ENCODE peak calls at places on chromosome 22, in eight cellular contexts. K, Z, J, E, P, Q, L and N are unnamed samples.

GRCh38 chr22:38352436-38352835 is 35.2 kb upstream of the CSNK1E start:
- DNase-seq in P (no peak), Z (no peak), Q (no peak), J (no peak), E (peak), K (no peak), L (no peak), N (no peak)

GRCh38 chr22:17785185-17786184 is 11.2 kb upstream of the BID start:
- DNase-seq in P (peak), E (peak), Q (peak), J (no peak), Z (peak), K (peak), L (peak), N (peak)

GRCh38 chr22:45014658-45015057 is 4.9 kb upstream of the PHF21B start:
- DNase-seq in Z (no peak), K (no peak), P (no peak), E (no peak), J (no peak), L (no peak), Q (no peak), N (no peak)

GRCh38 chr22:19750666-19751490 is 9.7 kb upstream of the TBX1 start:
- DNase-seq in K (no peak), Z (no peak), J (no peak), Q (peak), E (no peak), L (no peak), P (no peak), N (no peak)

GRCh38 chr22:18118345-18118915 is 7.8 kb downstream of the TUBA8 start:
- DNase-seq in P (no peak), Q (no peak), J (no peak), Z (no peak), K (no peak), E (no peak), L (no peak), N (no peak)

GRCh38 chr22:34992672-34993071 is 73.3 kb upstream of the ISX start:
- DNase-seq in Z (no peak), Q (no peak), L (no peak), K (no peak), E (no peak), P (no peak), J (no peak), N (no peak)

GRCh38 chr22:49460662-49461371 is 366.9 kb downstream of the BRD1 start:
- DNase-seq in P (no peak), Q (no peak), Z (no peak), K (no peak), E (no peak), J (no peak), L (no peak), N (no peak)

GRCh38 chr22:42908082-42908746 is 51.1 kb upstream of the ARFGAP3 start:
- DNase-seq in K (no peak), Z (no peak), P (no peak), L (no peak), Q (no peak), J (no peak), E (no peak), N (no peak)

GRCh38 chr22:37079668-37080171 is 28.2 kb downstream of the KCTD17 start:
- DNase-seq in E (no peak), L (peak), P (peak), Z (no peak), Q (peak), K (peak), J (no peak), N (no peak)

GRCh38 chr22:44031111-44031963 is 7.2 kb downstream of the PARVB start:
- DNase-seq in Q (no peak), J (no peak), P (no peak), Z (no peak), L (peak), E (no peak), K (peak), N (no peak)

GRCh38 chr22:32737811-32738210 is 63.7 kb upstream of the TIMP3 start:
- DNase-seq in Q (peak), Z (no peak), E (no peak), J (no peak), P (peak), K (no peak), L (no peak), N (no peak)

GRCh38 chr22:28903719-28904118 is 20.3 kb downstream of the ZNRF3 start:
- DNase-seq in Z (no peak), L (no peak), P (no peak), K (no peak), E (no peak), J (no peak), Q (no peak), N (no peak)

GRCh38 chr22:35638408-35638807 is 9.8 kb upstream of the APOL6 start:
- DNase-seq in L (no peak), P (no peak), Q (peak), K (peak), E (peak), Z (no peak), J (no peak), N (no peak)

GRCh38 chr22:19943665-19944026 is 2.0 kb upstream of the TXNRD2 start:
- DNase-seq in Q (peak), J (peak), K (peak), P (peak), L (no peak), Z (no peak), E (no peak), N (no peak)

GRCh38 chr22:38452373-38453064 is 2.5 kb downstream of the KCNJ4 start:
- DNase-seq in Z (no peak), K (peak), J (no peak), E (peak), P (no peak), L (no peak), Q (peak), N (no peak)

GRCh38 chr22:20080776-20081654 is 974 bp downstream of the DGCR8 start:
- DNase-seq in P (peak), L (peak), Z (peak), E (no peak), J (no peak), Q (peak), K (peak), N (peak)

GRCh38 chr22:21587803-21588611 is 20.5 kb downstream of the UBE2L3 start:
- DNase-seq in K (peak), Z (no peak), L (no peak), E (peak), J (peak), Q (peak), P (no peak), N (peak)

GRCh38 chr22:23236026-23236425 is 55.7 kb downstream of the BCR start:
- DNase-seq in L (no peak), Z (no peak), P (peak), E (no peak), K (no peak), J (no peak), Q (no peak), N (no peak)

GRCh38 chr22:23754980-23755636 is 883 bp upstream of the VPREB3 start:
- DNase-seq in Q (no peak), J (peak), E (no peak), L (peak), P (no peak), K (peak), Z (no peak), N (no peak)

GRCh38 chr22:45102896-45103420 is 60.8 kb upstream of the NUP50 start:
- DNase-seq in E (no peak), Q (no peak), L (no peak), P (peak), J (no peak), K (no peak), Z (no peak), N (no peak)

GRCh38 chr22:23243006-23243573 is 62.8 kb downstream of the BCR start:
- DNase-seq in P (no peak), K (no peak), E (no peak), Z (no peak), Q (no peak), L (no peak), J (peak), N (peak)

GRCh38 chr22:38080847-38081635 is 2.9 kb downstream of the SLC16A8 start:
- DNase-seq in J (no peak), L (peak), K (peak), Q (peak), P (peak), Z (peak), E (peak), N (no peak)

GRCh38 chr22:46844606-46845210 is 82.3 kb downstream of the TBC1D22A start:
- DNase-seq in K (no peak), J (no peak), P (no peak), Z (no peak), Q (no peak), E (no peak), L (no peak), N (no peak)

GRCh38 chr22:31399211-31400022 is at the start of gene DRG1:
- DNase-seq in K (peak), J (peak), P (peak), E (peak), Z (peak), Q (peak), L (peak), N (peak)
- TF ChIP-seq CTCF in K (no peak), J (no peak), P (no peak), E (peak), Z (no peak), Q (no peak), L (no peak), N (no peak)

GRCh38 chr22:26937213-26937612 is 279.8 kb downstream of the MIAT start:
- DNase-seq in L (no peak), Q (no peak), K (no peak), J (no peak), Z (no peak), P (no peak), E (no peak), N (no peak)
- TF ChIP-seq CTCF in L (no peak), Q (no peak), K (no peak), J (no peak), Z (no peak), P (peak), E (no peak), N (no peak)

GRCh38 chr22:39529487-39529851 is 3.1 kb downstream of the RPS19BP1 start:
- DNase-seq in L (no peak), Z (no peak), E (no peak), J (no peak), Q (no peak), K (no peak), P (no peak), N (no peak)
- TF ChIP-seq CTCF in L (no peak), Z (peak), E (no peak), J (no peak), Q (no peak), K (no peak), P (no peak), N (no peak)

GRCh38 chr22:25364736-25365241 is 145.3 kb downstream of the CRYBB2 start:
- DNase-seq in E (no peak), Q (no peak), K (no peak), J (no peak), P (no peak), Z (no peak), L (no peak), N (no peak)

GRCh38 chr22:25365491-25366261 is 146.2 kb downstream of the CRYBB2 start:
- DNase-seq in K (no peak), Z (peak), Q (peak), P (no peak), L (peak), J (no peak), E (no peak), N (no peak)

GRCh38 chr22:25367756-25368155 is 148.3 kb downstream of the CRYBB2 start:
- DNase-seq in P (no peak), Z (no peak), L (no peak), K (no peak), Q (no peak), E (no peak), J (no peak), N (no peak)

GRCh38 chr22:25366876-25367466 is 147.5 kb downstream of the CRYBB2 start:
- DNase-seq in Q (no peak), P (peak), J (no peak), Z (no peak), L (no peak), K (no peak), E (no peak), N (no peak)

DNA sequence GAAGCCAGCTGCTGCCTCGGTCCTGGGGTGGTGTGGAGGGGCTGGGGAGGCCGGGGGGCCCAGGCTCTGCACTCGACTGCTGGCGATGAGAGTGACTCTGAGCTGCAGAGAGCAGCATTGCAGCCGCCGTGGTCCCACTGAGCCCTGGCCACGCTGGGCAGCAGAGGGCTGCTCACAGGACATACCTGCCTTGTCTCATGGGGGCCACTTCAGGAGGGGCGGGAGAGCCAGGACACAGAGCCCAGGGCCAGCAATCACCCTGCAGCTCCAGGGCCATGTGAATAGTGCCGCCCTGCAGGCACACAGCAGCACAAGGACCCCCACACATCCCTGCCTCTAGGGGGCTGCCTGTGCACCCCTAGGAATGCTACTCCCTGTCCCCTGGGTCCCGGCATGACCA is 147.0 kb downstream of the CRYBB2 start:
- DNase-seq in Q (no peak), Z (no peak), L (no peak), J (no peak), K (no peak), E (no peak), P (no peak), N (no peak)
- TF ChIP-seq CTCF in Q (no peak), Z (no peak), L (no peak), J (no peak), K (no peak), E (no peak), P (no peak), N (no peak)

DNA sequence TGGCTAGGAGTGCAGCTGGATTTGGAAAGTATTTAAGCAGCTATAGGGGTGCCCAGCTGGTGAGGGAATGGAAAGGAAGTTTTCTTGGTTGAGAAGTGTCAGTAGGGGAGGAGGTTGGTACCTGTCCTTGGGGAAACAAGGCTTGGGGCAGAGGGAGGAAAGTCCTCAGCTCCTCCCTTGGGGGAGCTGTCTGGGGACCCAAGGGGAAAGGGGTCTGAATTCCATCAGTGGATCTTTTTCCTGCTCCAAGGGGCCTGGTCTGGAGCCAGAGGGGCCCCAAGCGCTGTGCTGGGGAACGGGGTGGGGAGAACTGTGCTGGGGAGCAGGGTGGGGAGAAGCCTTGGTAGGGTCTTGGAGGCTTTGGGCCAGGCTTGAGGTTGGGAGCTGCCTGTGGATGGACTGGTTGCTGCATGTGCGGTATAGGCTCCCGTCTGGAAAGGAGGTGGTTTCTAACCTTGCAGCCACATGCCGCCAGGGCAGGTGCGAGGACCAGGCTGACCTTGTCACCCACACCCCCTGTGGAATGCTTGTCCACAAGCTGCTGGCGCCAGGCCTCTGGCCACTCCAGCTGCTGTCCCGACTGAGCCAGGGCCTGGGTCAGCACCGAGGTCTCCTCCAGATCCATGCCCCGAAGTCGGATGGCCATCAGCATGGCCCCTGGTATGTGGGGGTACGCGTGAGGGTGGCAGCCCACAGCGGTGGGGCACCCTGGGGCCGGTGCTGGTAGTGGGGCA is 963 bp downstream of the TYMP start:
- DNase-seq in P (peak), K (no peak), Z (no peak), J (no peak), L (no peak), Q (no peak), E (no peak), N (no peak)
- TF ChIP-seq CTCF in P (no peak), K (no peak), Z (no peak), J (no peak), L (no peak), Q (no peak), E (no peak), N (no peak)

DNA sequence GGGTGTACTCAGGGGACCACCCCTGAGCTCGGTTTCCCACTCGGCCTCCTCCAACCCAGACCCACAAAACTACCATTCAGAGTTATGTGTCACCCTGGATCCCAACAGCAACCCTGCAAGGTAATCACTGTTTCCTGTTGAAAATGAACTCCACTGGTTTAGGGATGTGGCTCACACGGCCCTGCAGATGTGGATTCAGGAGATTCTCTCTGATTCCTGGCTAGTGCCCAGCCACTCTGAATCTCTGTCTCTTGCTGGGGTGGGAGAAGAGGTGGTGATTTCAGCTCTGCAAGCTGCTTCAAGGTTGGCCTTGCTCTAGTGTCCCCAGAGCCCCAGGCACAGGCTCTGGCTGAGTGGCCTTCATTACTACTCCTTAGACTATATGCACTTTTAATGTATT is 1231.6 kb downstream of the TBC1D22A start:
- DNase-seq in K (no peak), Z (no peak), E (no peak), J (no peak), P (no peak), L (no peak), Q (no peak), N (no peak)
- TF ChIP-seq CTCF in K (no peak), Z (no peak), E (no peak), J (no peak), P (no peak), L (no peak), Q (no peak), N (no peak)